ENCODE peak calls at places on chromosomes 13 and 19, in ten cellular contexts. T, N, G, M, D, F, R, H, A and B are unnamed samples.

GRCh38 chr13:66899955-66900354 is 330.2 kb downstream of the PCDH9 start:
- DNase-seq in G (no peak), H (no peak), A (no peak), F (no peak), T (no peak), R (no peak), N (no peak), D (peak; percentile 13), M (no peak), B (no peak)

GRCh38 chr13:27289016-27289665 is 18.5 kb downstream of the RASL11A start:
- DNase-seq in R (no peak), A (no peak), H (no peak), N (no peak), T (no peak), F (no peak), M (no peak), G (no peak), D (no peak), B (no peak)

GRCh38 chr13:42615691-42616090 is 41.7 kb downstream of the TNFSF11 start:
- DNase-seq in M (no peak), T (no peak), F (no peak), N (no peak), A (no peak), H (no peak), R (peak; percentile 10), G (no peak), D (peak; percentile 18), B (no peak)

GRCh38 chr13:46142692-46143238 is 37.9 kb upstream of the CPB2 start:
- DNase-seq in R (no peak), T (no peak), M (no peak), N (no peak), D (no peak), A (no peak), H (no peak), F (no peak), G (no peak), B (no peak)

GRCh38 chr13:76398426-76398825 is 487.8 kb downstream of the KCTD12 start:
- DNase-seq in N (no peak), M (no peak), R (no peak), G (no peak), D (no peak), H (no peak), F (no peak), A (no peak), T (no peak), B (no peak)

GRCh38 chr19:41321600-41322270 is 11.8 kb downstream of the CCDC97 start:
- DNase-seq in T (peak; percentile 72), G (no peak), H (no peak), N (no peak), F (peak; percentile 62), R (peak; percentile 91), A (no peak), D (peak; percentile 85), M (no peak), B (no peak)

GRCh38 chr19:57123882-57124281 is 4.1 kb downstream of the USP29 start:
- DNase-seq in G (no peak), D (no peak), H (no peak), M (no peak), N (no peak), A (no peak), F (no peak), R (no peak), T (no peak), B (no peak)

GRCh38 chr19:48249502-48250014 is 6.2 kb downstream of the CARD8 start:
- DNase-seq in D (peak; percentile 44), R (no peak), N (no peak), F (no peak), M (peak; percentile 86), A (peak; percentile 88), G (no peak), T (no peak), H (peak; percentile 92), B (no peak)

GRCh38 chr19:29761575-29762225 is 46.6 kb upstream of the C19orf12 start:
- DNase-seq in A (no peak), F (no peak), D (no peak), M (no peak), R (no peak), T (no peak), N (no peak), H (no peak), G (no peak), B (no peak)

GRCh38 chr13:99022953-99023352 is 45.1 kb upstream of the DOCK9 start:
- DNase-seq in G (no peak), H (no peak), T (no peak), A (no peak), N (no peak), D (peak; percentile 43), M (no peak), F (no peak), R (no peak), B (no peak)

GRCh38 chr13:44710576-44710975 is 134.4 kb upstream of the TSC22D1 start:
- DNase-seq in N (no peak), D (peak; percentile 90), G (no peak), R (peak; percentile 90), F (no peak), A (no peak), H (no peak), T (peak; percentile 66), M (no peak), B (no peak)

GRCh38 chr19:56142087-56142787 is 1.1 kb downstream of the ZNF444 start:
- DNase-seq in M (no peak), R (no peak), A (no peak), D (no peak), N (no peak), T (no peak), F (no peak), H (no peak), G (no peak), B (no peak)

GRCh38 chr19:37957176-37957575 is 50.2 kb downstream of the SIPA1L3 start:
- DNase-seq in M (no peak), H (no peak), G (no peak), F (no peak), D (no peak), N (no peak), T (no peak), R (no peak), A (no peak), B (no peak)

GRCh38 chr13:23866420-23867026 is 22.7 kb downstream of the MIPEP start:
- DNase-seq in G (no peak), R (no peak), M (no peak), D (no peak), H (no peak), A (no peak), T (no peak), N (no peak), F (no peak), B (no peak)

GRCh38 chr13:106432636-106433035 is 102.8 kb downstream of the EFNB2 start:
- DNase-seq in T (no peak), G (no peak), R (peak; percentile 35), F (no peak), H (no peak), N (no peak), M (no peak), A (no peak), D (no peak), B (no peak)

GRCh38 chr19:38024991-38025716 is 118.1 kb downstream of the SIPA1L3 start:
- DNase-seq in T (no peak), N (no peak), D (no peak), M (no peak), H (no peak), F (no peak), R (no peak), G (no peak), A (no peak), B (no peak)

GRCh38 chr13:50574731-50575130 is 268.8 kb downstream of the DLEU7 start:
- DNase-seq in N (no peak), F (no peak), M (no peak), T (no peak), G (no peak), A (no peak), R (peak; percentile 86), D (peak; percentile 63), H (no peak), B (no peak)